ENCODE peak calls at places on chromosomes 16 and 17, in four cellular contexts. One of them, this sample, is unnamed.
A peak's percentile ranks its signal among the peaks of the same experiment; 100 is the strongest.

GRCh38 chr16:25950586-25951201 is 258.9 kb downstream of the HS3ST4 start:
- DNase-seq in gastrocnemius medialis: no peak
- DNase-seq in sigmoid colon: no peak
- DNase-seq in neural progenitor cell: peak; percentile 69
- DNase-seq in this sample: no peak

GRCh38 chr17:60716766-60717165 is 39.1 kb downstream of the BCAS3 start:
- DNase-seq in gastrocnemius medialis: no peak
- DNase-seq in neural progenitor cell: no peak
- DNase-seq in sigmoid colon: no peak
- DNase-seq in this sample: no peak

GRCh38 chr16:79599837-79600635 is 501 bp downstream of the MAF start:
- DNase-seq in neural progenitor cell: peak; percentile 91
- DNase-seq in gastrocnemius medialis: peak; percentile 75
- DNase-seq in sigmoid colon: peak; percentile 82
- DNase-seq in this sample: no peak

GRCh38 chr16:12100124-12100647 is 123.7 kb downstream of the SNX29 start:
- DNase-seq in gastrocnemius medialis: no peak
- DNase-seq in sigmoid colon: no peak
- DNase-seq in neural progenitor cell: no peak
- DNase-seq in this sample: no peak

GRCh38 chr16:64437706-64438329 is 684.0 kb downstream of the CDH11 start:
- DNase-seq in gastrocnemius medialis: no peak
- DNase-seq in sigmoid colon: no peak
- DNase-seq in neural progenitor cell: no peak
- DNase-seq in this sample: no peak

GRCh38 chr16:84423416-84423837 is 55.1 kb downstream of the ATP2C2 start:
- DNase-seq in sigmoid colon: no peak
- DNase-seq in gastrocnemius medialis: no peak
- DNase-seq in neural progenitor cell: no peak
- DNase-seq in this sample: no peak

GRCh38 chr16:48862087-48862532 is 252.1 kb upstream of the N4BP1 start:
- DNase-seq in gastrocnemius medialis: no peak
- DNase-seq in sigmoid colon: no peak
- DNase-seq in neural progenitor cell: peak; percentile 23
- DNase-seq in this sample: no peak

GRCh38 chr16:27806388-27806787 is 256.4 kb downstream of the KATNIP start:
- DNase-seq in sigmoid colon: no peak
- DNase-seq in gastrocnemius medialis: no peak
- DNase-seq in neural progenitor cell: no peak
- DNase-seq in this sample: no peak

GRCh38 chr16:2473999-2474876 is 689 bp upstream of the TBC1D24 start:
- DNase-seq in sigmoid colon: no peak
- DNase-seq in gastrocnemius medialis: no peak
- DNase-seq in neural progenitor cell: peak; percentile 76
- DNase-seq in this sample: no peak

GRCh38 chr16:72108353-72109102 is 14.9 kb downstream of the DHX38 start:
- DNase-seq in neural progenitor cell: no peak
- DNase-seq in gastrocnemius medialis: no peak
- DNase-seq in sigmoid colon: no peak
- DNase-seq in this sample: no peak

GRCh38 chr16:28879841-28880588 is 1.7 kb downstream of the ATP2A1 start:
- DNase-seq in gastrocnemius medialis: peak; percentile 91
- DNase-seq in neural progenitor cell: peak; percentile 96
- DNase-seq in sigmoid colon: peak; percentile 93
- DNase-seq in this sample: peak; percentile 92

GRCh38 chr17:52159810-52160578 is 1.5 kb upstream of the CA10 start:
- DNase-seq in neural progenitor cell: peak; percentile 21
- DNase-seq in sigmoid colon: no peak
- DNase-seq in gastrocnemius medialis: no peak
- DNase-seq in this sample: no peak

GRCh38 chr17:77825621-77826020 is 132.9 kb upstream of the TNRC6C start:
- DNase-seq in sigmoid colon: peak; percentile 39
- DNase-seq in gastrocnemius medialis: no peak
- DNase-seq in neural progenitor cell: no peak
- DNase-seq in this sample: peak; percentile 29

GRCh38 chr17:55238931-55239297 is 25.8 kb upstream of the HLF start:
- DNase-seq in sigmoid colon: no peak
- DNase-seq in gastrocnemius medialis: no peak
- DNase-seq in neural progenitor cell: peak; percentile 42
- DNase-seq in this sample: no peak

GRCh38 chr16:52863000-52863399 is 189.7 kb downstream of the CHD9NB start:
- DNase-seq in sigmoid colon: no peak
- DNase-seq in gastrocnemius medialis: no peak
- DNase-seq in neural progenitor cell: no peak
- DNase-seq in this sample: no peak

GRCh38 chr17:7818026-7818425 is 16.0 kb upstream of the KDM6B start:
- DNase-seq in neural progenitor cell: no peak
- DNase-seq in gastrocnemius medialis: no peak
- DNase-seq in sigmoid colon: no peak
- DNase-seq in this sample: no peak

GRCh38 chr17:7882068-7882467 is 6.5 kb upstream of the CHD3 start:
- DNase-seq in gastrocnemius medialis: no peak
- DNase-seq in sigmoid colon: no peak
- DNase-seq in neural progenitor cell: no peak
- DNase-seq in this sample: no peak

GRCh38 chr17:1229354-1229890 is 40.8 kb upstream of the BHLHA9 start:
- DNase-seq in gastrocnemius medialis: peak; percentile 41
- DNase-seq in neural progenitor cell: peak; percentile 50
- DNase-seq in sigmoid colon: peak; percentile 82
- DNase-seq in this sample: no peak

GRCh38 chr17:10032142-10032541 is 127.1 kb upstream of the RCVRN start:
- DNase-seq in neural progenitor cell: no peak
- DNase-seq in gastrocnemius medialis: no peak
- DNase-seq in sigmoid colon: no peak
- DNase-seq in this sample: no peak

GRCh38 chr16:85245307-85246172 is 133.3 kb upstream of the CIBAR2 start:
- DNase-seq in gastrocnemius medialis: peak; percentile 46
- DNase-seq in sigmoid colon: peak; percentile 83
- DNase-seq in neural progenitor cell: peak; percentile 85
- DNase-seq in this sample: no peak

GRCh38 chr16:82625066-82625968 is 1.5 kb upstream of the CDH13 start:
- DNase-seq in neural progenitor cell: no peak
- DNase-seq in gastrocnemius medialis: no peak
- DNase-seq in sigmoid colon: peak; percentile 26
- DNase-seq in this sample: no peak

GRCh38 chr17:14781123-14781522 is 480.2 kb downstream of the HS3ST3B1 start:
- DNase-seq in gastrocnemius medialis: no peak
- DNase-seq in sigmoid colon: no peak
- DNase-seq in neural progenitor cell: no peak
- DNase-seq in this sample: no peak

GRCh38 chr17:17837380-17837821 is 615 bp upstream of the SREBF1 start:
- DNase-seq in neural progenitor cell: peak; percentile 50
- DNase-seq in gastrocnemius medialis: peak; percentile 78
- DNase-seq in sigmoid colon: peak; percentile 86
- DNase-seq in this sample: no peak

GRCh38 chr16:75535211-75535843 is 581 bp downstream of the CHST5 start:
- DNase-seq in sigmoid colon: no peak
- DNase-seq in gastrocnemius medialis: no peak
- DNase-seq in neural progenitor cell: no peak
- DNase-seq in this sample: no peak

GRCh38 chr16:85982563-85982939 is 83.6 kb downstream of the IRF8 start:
- DNase-seq in neural progenitor cell: no peak
- DNase-seq in sigmoid colon: peak; percentile 73
- DNase-seq in gastrocnemius medialis: peak; percentile 39
- DNase-seq in this sample: peak; percentile 63

GRCh38 chr16:56667581-56668571 is at the start of gene MT1G:
- DNase-seq in neural progenitor cell: no peak
- DNase-seq in sigmoid colon: peak; percentile 80
- DNase-seq in gastrocnemius medialis: no peak
- DNase-seq in this sample: no peak

GRCh38 chr16:19330801-19331484 is 45.4 kb downstream of the CLEC19A start:
- DNase-seq in neural progenitor cell: no peak
- DNase-seq in gastrocnemius medialis: no peak
- DNase-seq in sigmoid colon: no peak
- DNase-seq in this sample: no peak

GRCh38 chr16:86508028-86508946 is 2.0 kb upstream of the FOXF1 start:
- DNase-seq in gastrocnemius medialis: no peak
- DNase-seq in sigmoid colon: no peak
- DNase-seq in neural progenitor cell: peak; percentile 63
- DNase-seq in this sample: peak; percentile 60

GRCh38 chr16:73171901-73172619 is 124.1 kb upstream of the ZFHX3 start:
- DNase-seq in sigmoid colon: no peak
- DNase-seq in gastrocnemius medialis: no peak
- DNase-seq in neural progenitor cell: no peak
- DNase-seq in this sample: no peak

GRCh38 chr16:240559-240958 is 5.9 kb downstream of the FAM234A start:
- DNase-seq in gastrocnemius medialis: peak; percentile 31
- DNase-seq in sigmoid colon: no peak
- DNase-seq in neural progenitor cell: no peak
- DNase-seq in this sample: no peak

GRCh38 chr16:239948-240277 is 5.3 kb downstream of the FAM234A start:
- DNase-seq in gastrocnemius medialis: no peak
- DNase-seq in neural progenitor cell: no peak
- DNase-seq in sigmoid colon: no peak
- DNase-seq in this sample: no peak

GRCh38 chr16:241866-242265 is 7.2 kb downstream of the FAM234A start:
- DNase-seq in neural progenitor cell: no peak
- DNase-seq in sigmoid colon: no peak
- DNase-seq in gastrocnemius medialis: no peak
- DNase-seq in this sample: no peak

GRCh38 chr16:243348-243747 is 8.7 kb downstream of the FAM234A start:
- DNase-seq in neural progenitor cell: no peak
- DNase-seq in sigmoid colon: no peak
- DNase-seq in gastrocnemius medialis: peak; percentile 70
- DNase-seq in this sample: no peak

GRCh38 chr16:242281-242680 is 7.7 kb downstream of the FAM234A start:
- DNase-seq in sigmoid colon: no peak
- DNase-seq in neural progenitor cell: no peak
- DNase-seq in gastrocnemius medialis: no peak
- DNase-seq in this sample: no peak
- H3K4me3 ChIP-seq in sigmoid colon: no peak overlapping the region
- H3K4me3 ChIP-seq in neural progenitor cell: no peak overlapping the region
- H3K4me3 ChIP-seq in gastrocnemius medialis: no peak overlapping the region
- H3K4me3 ChIP-seq in this sample: no peak overlapping the region

GRCh38 chr16:88973415-88974050 is 3.5 kb downstream of the CBFA2T3 start:
- DNase-seq in sigmoid colon: no peak
- DNase-seq in neural progenitor cell: no peak
- DNase-seq in gastrocnemius medialis: no peak
- DNase-seq in this sample: no peak
- H3K4me1 ChIP-seq in sigmoid colon: no peaks in the 10 kb centered on the region
- H3K4me1 ChIP-seq in neural progenitor cell: no peaks in the 10 kb centered on the region
- H3K4me1 ChIP-seq in gastrocnemius medialis: no peaks in the 10 kb centered on the region
- H3K4me1 ChIP-seq in this sample: no peaks in the 10 kb centered on the region

GRCh38 chr16:30092373-30093010 is 768 bp upstream of the TBX6 start:
- DNase-seq in neural progenitor cell: peak; percentile 83
- DNase-seq in gastrocnemius medialis: peak; percentile 73
- DNase-seq in sigmoid colon: peak; percentile 90
- DNase-seq in this sample: no peak
- TF ChIP-seq CTCF in neural progenitor cell: peak; percentile 71
- TF ChIP-seq CTCF in gastrocnemius medialis: peak; percentile 66
- TF ChIP-seq CTCF in sigmoid colon: peak; percentile 48
- TF ChIP-seq CTCF in this sample: peak; percentile 27

GRCh38 chr16:1008085-1008484 is 26.5 kb downstream of the SOX8 start:
- DNase-seq in sigmoid colon: no peak
- DNase-seq in neural progenitor cell: no peak
- DNase-seq in gastrocnemius medialis: no peak
- DNase-seq in this sample: no peak

GRCh38 chr16:1010266-1010665 is 28.7 kb downstream of the SOX8 start:
- DNase-seq in neural progenitor cell: no peak
- DNase-seq in gastrocnemius medialis: no peak
- DNase-seq in sigmoid colon: no peak
- DNase-seq in this sample: no peak

GRCh38 chr16:1011316-1012082 is 29.9 kb downstream of the SOX8 start:
- DNase-seq in gastrocnemius medialis: no peak
- DNase-seq in sigmoid colon: no peak
- DNase-seq in neural progenitor cell: no peak
- DNase-seq in this sample: no peak

GRCh38 chr16:1010815-1011214 is 29.2 kb downstream of the SOX8 start:
- DNase-seq in gastrocnemius medialis: no peak
- DNase-seq in sigmoid colon: no peak
- DNase-seq in neural progenitor cell: no peak
- DNase-seq in this sample: no peak

GRCh38 chr16:1009358-1010150 is 28.0 kb downstream of the SOX8 start:
- DNase-seq in neural progenitor cell: no peak
- DNase-seq in sigmoid colon: no peak
- DNase-seq in gastrocnemius medialis: no peak
- DNase-seq in this sample: no peak
- H3K4me3 ChIP-seq in neural progenitor cell: no peak overlapping the region
- H3K4me3 ChIP-seq in sigmoid colon: no peak overlapping the region
- H3K4me3 ChIP-seq in gastrocnemius medialis: no peak overlapping the region
- H3K4me3 ChIP-seq in this sample: no peak overlapping the region

GRCh38 chr16:4330277-4330882 is 14.5 kb downstream of the GLIS2 start:
- DNase-seq in neural progenitor cell: peak; percentile 81
- DNase-seq in sigmoid colon: peak; percentile 91
- DNase-seq in gastrocnemius medialis: peak; percentile 72
- DNase-seq in this sample: peak; percentile 70

GRCh38 chr16:4329354-4329775 is 13.5 kb downstream of the GLIS2 start:
- DNase-seq in neural progenitor cell: no peak
- DNase-seq in gastrocnemius medialis: no peak
- DNase-seq in sigmoid colon: no peak
- DNase-seq in this sample: no peak

GRCh38 chr16:4328580-4329353 is 12.9 kb downstream of the GLIS2 start:
- DNase-seq in gastrocnemius medialis: no peak
- DNase-seq in neural progenitor cell: no peak
- DNase-seq in sigmoid colon: peak; percentile 76
- DNase-seq in this sample: no peak

GRCh38 chr16:4327386-4327781 is 11.5 kb downstream of the GLIS2 start:
- DNase-seq in sigmoid colon: peak; percentile 61
- DNase-seq in neural progenitor cell: peak; percentile 33
- DNase-seq in gastrocnemius medialis: no peak
- DNase-seq in this sample: no peak

DNA sequence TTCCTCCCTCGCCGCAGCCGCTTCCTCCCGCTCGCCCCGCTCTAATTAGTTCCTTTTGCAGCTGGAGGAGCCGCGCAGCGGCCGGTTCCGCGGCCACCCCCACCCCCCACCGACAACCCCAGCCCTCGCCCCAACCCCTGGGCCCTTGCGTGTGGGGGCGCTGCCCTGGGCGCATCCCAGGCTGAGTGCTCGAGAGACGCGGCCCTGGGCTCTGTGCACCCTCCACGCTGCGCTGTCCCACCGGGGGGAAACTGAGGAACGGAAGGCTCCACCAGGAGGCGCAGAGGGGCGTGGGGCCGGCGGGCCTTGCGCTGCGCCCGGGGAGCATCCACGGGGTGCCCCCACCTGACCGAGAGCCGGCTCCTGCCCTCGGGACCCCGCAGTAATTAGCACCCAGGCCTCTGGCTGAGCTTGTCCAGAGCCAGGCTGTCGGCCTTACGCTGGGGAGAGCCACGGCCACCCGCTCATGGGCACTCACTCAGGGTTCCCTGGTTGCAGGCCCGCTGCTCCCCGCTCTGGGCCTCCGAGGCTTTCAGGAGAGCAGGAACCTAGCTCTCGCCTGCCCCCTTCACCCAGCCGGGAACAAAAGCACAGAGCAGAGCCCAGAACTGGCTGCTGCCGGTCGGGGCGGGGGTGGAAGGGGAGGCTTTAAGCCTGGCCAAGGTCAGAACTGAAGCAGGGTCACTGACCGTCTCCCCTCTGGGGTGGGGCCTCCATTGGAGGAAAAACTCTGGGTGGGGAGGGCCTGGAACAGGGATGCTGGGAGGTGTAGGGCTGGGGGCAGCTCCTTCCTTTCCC is 12.1 kb downstream of the GLIS2 start:
- DNase-seq in gastrocnemius medialis: peak; percentile 52
- DNase-seq in sigmoid colon: peak; percentile 93
- DNase-seq in neural progenitor cell: peak; percentile 94
- DNase-seq in this sample: peak; percentile 73
- H3K4me1 ChIP-seq in gastrocnemius medialis: peaks cover 33% of the 10 kb centered on the region
- H3K4me1 ChIP-seq in sigmoid colon: peaks cover 67% of the 10 kb centered on the region
- H3K4me1 ChIP-seq in neural progenitor cell: peaks cover 12% of the 10 kb centered on the region
- H3K4me1 ChIP-seq in this sample: peaks cover 15% of the 10 kb centered on the region

This sample was measured in RWPE2.